ENCODE peak calls at places on chromosome 6, in ten cellular contexts. Q is ecto neural progenitor cell; T is Right ventricle myocardium superior; H is PC-3; O is retina; D is stimulated activated CD4-positive, alpha-beta T cell treated with anti-CD3 and anti-CD28 coated beads, Interleukin-4, amount 100 ng/mL, for 24 hours; M is mucosa of gallbladder; S is GM04503; V is C1 segment of cervical spinal cord; X is fibroblast of the conjunctiva. J is an unnamed sample.

GRCh38 chr6:52065621-52066020 is 21.8 kb downstream of the PKHD1 start:
- DNase-seq in Q (no peak), T (no peak), H (peak), O (no peak), D (no peak), M (no peak), S (no peak), V (no peak), X (no peak), J (no peak)

GRCh38 chr6:43869091-43869710 is 99.2 kb downstream of the VEGFA start:
- DNase-seq in Q (no peak), T (no peak), H (no peak), O (no peak), D (no peak), M (no peak), S (no peak), V (no peak), X (no peak), J (no peak)

GRCh38 chr6:132763269-132763668 is 5.6 kb upstream of the VNN2 start:
- DNase-seq in Q (no peak), T (no peak), H (no peak), O (no peak), D (peak), M (no peak), S (no peak), V (no peak), X (no peak), J (no peak)

GRCh38 chr6:21898107-21898796 is 304.7 kb downstream of the SOX4 start:
- DNase-seq in Q (no peak), T (no peak), H (peak), O (no peak), D (no peak), M (no peak), S (no peak), V (no peak), X (no peak), J (no peak)

GRCh38 chr6:106510090-106510970 is 119.0 kb downstream of the RTN4IP1 start:
- DNase-seq in Q (peak), T (peak), H (peak), O (peak), D (peak), M (peak), S (no peak), V (no peak), X (no peak), J (peak)

GRCh38 chr6:37607949-37608348 is 89.7 kb downstream of the MDGA1 start:
- DNase-seq in Q (no peak), T (no peak), H (peak), O (no peak), D (no peak), M (no peak), S (no peak), V (no peak), X (no peak), J (no peak)

GRCh38 chr6:134438825-134439224 is 120.9 kb upstream of the SGK1 start:
- DNase-seq in Q (no peak), T (no peak), H (no peak), O (no peak), D (no peak), M (no peak), S (no peak), V (no peak), X (no peak), J (no peak)

GRCh38 chr6:83132121-83132520 is 60.9 kb downstream of the PGM3 start:
- DNase-seq in Q (no peak), T (no peak), H (no peak), O (no peak), D (no peak), M (no peak), S (no peak), V (no peak), X (no peak), J (no peak)

GRCh38 chr6:93819189-93819588 is 399.8 kb upstream of the EPHA7 start:
- DNase-seq in Q (no peak), T (no peak), H (no peak), O (no peak), D (no peak), M (no peak), S (no peak), V (no peak), X (no peak), J (no peak)

GRCh38 chr6:166579234-166579575 is 7.3 kb downstream of the RAMACL start:
- DNase-seq in Q (no peak), T (no peak), H (no peak), O (no peak), D (no peak), M (no peak), S (no peak), V (no peak), X (no peak), J (no peak)

J was measured in left ventricle myocardium superior.